ENCODE peak calls at places on chromosomes 1 and 21, in seven cellular contexts. R is AG09309, O is fibroblast of lung, Z is epithelial cell of esophagus, T is cardiac fibroblast, D is GM06990, Q is Peyer's patch. P is an unnamed sample.

GRCh38 chr1:7177438-7178126 is 392.3 kb downstream of the CAMTA1 start:
- DNase-seq in O (no peak), T (no peak), D (no peak), R (no peak), Z (no peak), Q (no peak), P (no peak)

GRCh38 chr1:58594556-58594955 is 17.5 kb upstream of the TACSTD2 start:
- DNase-seq in D (no peak), O (no peak), Q (no peak), Z (no peak), R (no peak), T (no peak), P (no peak)

GRCh38 chr21:38325761-38326420 is 69.1 kb downstream of the KCNJ15 start:
- DNase-seq in Z (no peak), O (no peak), Q (no peak), R (no peak), T (no peak), D (no peak), P (no peak)

GRCh38 chr1:150221552-150221951 is 14.4 kb downstream of the ANP32E start:
- DNase-seq in Q (no peak), O (peak; percentile 57), T (peak; percentile 59), D (no peak), Z (peak; percentile 37), R (no peak), P (peak; percentile 29)

GRCh38 chr1:220516014-220516721 is 11.8 kb upstream of the MARK1 start:
- DNase-seq in D (no peak), T (no peak), Q (no peak), Z (peak; percentile 98), R (no peak), O (no peak), P (no peak)

GRCh38 chr1:8472668-8473067 is 154.8 kb downstream of the SLC45A1 start:
- DNase-seq in R (no peak), Z (no peak), D (no peak), Q (peak; percentile 34), T (no peak), O (no peak), P (peak; percentile 80)

GRCh38 chr1:90504509-90504908 is 212.6 kb downstream of the BARHL2 start:
- DNase-seq in D (no peak), R (no peak), T (no peak), Z (no peak), Q (no peak), O (no peak), P (no peak)

GRCh38 chr21:17436626-17437111 is 76.2 kb upstream of the CXADR start:
- DNase-seq in Z (no peak), T (no peak), O (no peak), D (no peak), Q (no peak), R (no peak), P (no peak)

GRCh38 chr1:30847358-30847972 is 61.1 kb downstream of the SDC3 start:
- DNase-seq in Z (peak; percentile 30), Q (no peak), R (no peak), D (no peak), T (peak; percentile 63), O (peak; percentile 65), P (no peak)

GRCh38 chr1:9399510-9400424 is 107.1 kb downstream of the SPSB1 start:
- DNase-seq in Q (no peak), Z (no peak), R (no peak), O (peak; percentile 51), D (no peak), T (peak; percentile 58), P (no peak)

GRCh38 chr1:208985231-208985630 is 598.3 kb upstream of the CAMK1G start:
- DNase-seq in O (no peak), D (no peak), Q (no peak), R (no peak), T (no peak), Z (peak; percentile 77), P (no peak)

GRCh38 chr1:11529763-11530730 is 51.1 kb downstream of the DISP3 start:
- DNase-seq in Q (no peak), D (no peak), T (no peak), O (no peak), Z (no peak), R (no peak), P (no peak)

GRCh38 chr1:10960954-10961833 is 51.3 kb upstream of the TARDBP start:
- DNase-seq in Q (peak; percentile 84), Z (peak; percentile 70), T (peak; percentile 65), O (peak; percentile 59), R (no peak), D (peak; percentile 71), P (peak; percentile 88)

GRCh38 chr1:214280386-214281029 is 451 bp upstream of the SMYD2 start:
- DNase-seq in O (peak; percentile 39), Q (peak; percentile 44), Z (peak; percentile 40), R (no peak), T (peak; percentile 54), D (peak; percentile 19), P (peak; percentile 29)

GRCh38 chr1:39788758-39789570 is at the start of gene BMP8B:
- DNase-seq in Q (peak; percentile 63), R (no peak), Z (peak; percentile 49), D (peak; percentile 82), O (no peak), T (no peak), P (peak; percentile 83)

GRCh38 chr1:17010601-17011438 is 908 bp downstream of the ATP13A2 start:
- DNase-seq in R (no peak), Q (no peak), D (no peak), Z (peak; percentile 39), O (peak; percentile 21), T (peak; percentile 47), P (peak; percentile 33)

GRCh38 chr1:154752273-154753030 is 117.6 kb downstream of the KCNN3 start:
- DNase-seq in Q (no peak), D (no peak), T (no peak), Z (no peak), O (no peak), R (no peak), P (no peak)

GRCh38 chr1:40036574-40036973 is 4.0 kb upstream of the CAP1 start:
- DNase-seq in T (peak; percentile 87), Q (no peak), D (no peak), O (peak; percentile 84), Z (peak; percentile 71), R (no peak), P (no peak)

GRCh38 chr1:21952806-21953514 is 15.8 kb upstream of the HSPG2 start:
- DNase-seq in R (no peak), Z (no peak), Q (no peak), O (no peak), T (no peak), D (no peak), P (no peak)

GRCh38 chr1:157994704-157995540 is 1.5 kb downstream of the KIRREL1 start:
- DNase-seq in O (peak; percentile 37), D (no peak), Z (peak; percentile 43), Q (no peak), T (no peak), R (no peak), P (no peak)

GRCh38 chr1:150256549-150257341 is 829 bp upstream of the CA14 start:
- DNase-seq in R (no peak), O (no peak), Q (no peak), D (no peak), Z (no peak), T (no peak), P (no peak)

GRCh38 chr1:168243200-168243599 is 17.4 kb downstream of the SFT2D2 start:
- DNase-seq in Q (no peak), O (peak; percentile 64), Z (no peak), R (no peak), T (no peak), D (no peak), P (no peak)

GRCh38 chr21:14862794-14863720 is 201.7 kb downstream of the NRIP1 start:
- DNase-seq in R (no peak), D (no peak), Z (peak; percentile 22), O (peak; percentile 42), Q (no peak), T (peak; percentile 60), P (peak; percentile 26)
- TF ChIP-seq CTCF in R (peak; percentile 52), D (peak; percentile 53), Z (peak; percentile 54), O (peak; percentile 59), Q (peak; percentile 38), T (peak; percentile 56), P (peak; percentile 36)

DNA sequence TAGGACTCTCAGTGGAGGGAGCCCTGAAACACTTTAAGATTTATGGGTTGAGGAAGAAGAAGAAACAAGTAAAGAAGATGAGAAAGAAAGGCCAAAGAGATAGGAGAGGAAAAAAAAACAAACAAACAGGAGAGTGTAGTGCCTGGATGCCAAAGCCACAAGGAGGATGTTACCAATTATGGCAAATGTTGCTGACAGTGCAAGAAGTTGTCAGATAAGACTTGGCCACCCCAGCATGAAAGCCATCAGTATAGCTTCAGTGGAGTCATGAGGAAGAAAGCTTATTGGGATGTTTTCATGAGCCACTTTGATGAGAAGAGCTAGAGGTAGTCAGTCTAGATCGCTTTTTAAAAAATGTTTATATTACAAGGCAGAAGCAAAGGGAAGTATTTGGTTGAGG is 380.2 kb upstream of the ADGRL4 start:
- DNase-seq in T (no peak), R (no peak), D (no peak), Q (no peak), O (no peak), Z (no peak), P (no peak)
- H3K4me3 ChIP-seq in T (no peak overlapping the region), R (no peak overlapping the region), D (no peak overlapping the region), Q (no peak overlapping the region), O (no peak overlapping the region), Z (no peak overlapping the region), P (no peak overlapping the region)

GRCh38 chr1:180365039-180365438 is 135.0 kb downstream of the LHX4 start:
- DNase-seq in Q (no peak), T (peak; percentile 38), D (no peak), R (no peak), O (no peak), Z (peak; percentile 7), P (peak; percentile 25)
- TF ChIP-seq CTCF in Q (peak; percentile 12), T (peak; percentile 18), D (peak; percentile 56), R (no peak), O (peak; percentile 12), Z (peak; percentile 25), P (no peak)

GRCh38 chr1:229582011-229582694 is 23.6 kb upstream of the ABCB10 start:
- DNase-seq in Q (no peak), R (no peak), D (no peak), O (peak; percentile 30), T (peak; percentile 57), Z (peak; percentile 48), P (no peak)

GRCh38 chr1:229581485-229581884 is 23.0 kb upstream of the ABCB10 start:
- DNase-seq in T (no peak), Z (no peak), R (no peak), D (no peak), Q (no peak), O (no peak), P (no peak)

GRCh38 chr1:229578168-229579100 is 19.9 kb upstream of the ABCB10 start:
- DNase-seq in Z (no peak), O (no peak), D (no peak), Q (no peak), T (no peak), R (no peak), P (no peak)

GRCh38 chr1:229582715-229583114 is 24.2 kb upstream of the ABCB10 start:
- DNase-seq in O (no peak), Z (no peak), Q (no peak), T (no peak), R (no peak), D (no peak), P (no peak)

DNA sequence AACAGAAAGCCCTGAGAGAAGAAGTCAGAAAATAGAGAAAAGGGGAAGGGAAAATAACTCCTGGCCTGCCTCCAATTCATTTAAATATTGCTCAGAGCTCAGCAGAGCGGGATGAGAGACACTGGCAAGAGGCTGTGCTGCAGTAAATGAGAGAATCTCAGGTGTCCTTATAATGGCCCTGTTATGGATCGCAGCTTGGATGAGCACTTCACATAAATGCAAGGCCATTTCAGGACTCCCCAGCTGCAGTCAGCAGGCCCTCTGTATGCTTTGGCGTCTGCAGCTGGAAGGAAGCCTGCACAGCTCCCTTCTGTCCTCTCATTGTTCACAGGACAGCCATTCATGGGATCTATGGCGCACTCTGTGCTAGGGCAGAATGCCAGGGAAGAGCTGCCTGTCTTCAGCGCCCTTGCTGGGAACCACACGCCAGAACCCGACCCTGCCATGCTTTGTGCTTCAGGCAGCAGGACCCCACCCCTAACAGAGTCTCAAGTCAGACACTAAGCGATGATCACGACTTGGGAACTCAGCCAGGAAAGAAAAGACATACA is 20.7 kb upstream of the ABCB10 start:
- DNase-seq in R (no peak), T (peak; percentile 52), Z (peak; percentile 40), D (no peak), Q (no peak), O (peak; percentile 42), P (peak; percentile 54)
- H3K4me3 ChIP-seq in R (no peak overlapping the region), T (peak overlapping the region; percentile 19), Z (no peak overlapping the region), D (no peak overlapping the region), Q (peak overlapping the region; percentile 2), O (no peak overlapping the region), P (peak overlapping the region; percentile 16)